ENCODE peak calls at places on chromosome 12, in five cellular contexts. O is AML-193; A is stimulated activated CD4-positive, alpha-beta T cell treated with anti-CD3 and anti-CD28 coated beads, Interleukin-4, amount 100 ng/mL, for 48 hours; H is astrocyte of the cerebellum; C is hepatic stellate cell. D is an unnamed sample.

GRCh38 chr12:90428881-90429280 is 526.1 kb downstream of the CCER1 start:
- DNase-seq in A (no peak), C (no peak), H (no peak), O (no peak), D (no peak)

GRCh38 chr12:80617733-80618132 is 89.7 kb upstream of the MYF6 start:
- DNase-seq in O (no peak), A (no peak), H (no peak), C (no peak), D (no peak)

GRCh38 chr12:91364591-91365184 is 182.1 kb upstream of the DCN start:
- DNase-seq in C (no peak), O (peak), A (no peak), H (no peak), D (no peak)

GRCh38 chr12:93144109-93144508 is 215.0 kb upstream of the EEA1 start:
- DNase-seq in C (no peak), A (no peak), H (no peak), O (no peak), D (peak)

GRCh38 chr12:47038270-47038748 is 41.1 kb upstream of the PCED1B start:
- DNase-seq in C (no peak), O (no peak), H (no peak), A (no peak), D (no peak)

GRCh38 chr12:120468271-120468845 is 1.2 kb downstream of the SRSF9 start:
- DNase-seq in O (peak), H (peak), A (no peak), C (peak), D (peak)

GRCh38 chr12:1655225-1655788 is 26.3 kb downstream of the WNT5B start:
- DNase-seq in O (no peak), C (no peak), H (no peak), A (no peak), D (no peak)

GRCh38 chr12:56565510-56566101 is 44.0 kb downstream of the RBMS2 start:
- DNase-seq in O (no peak), A (no peak), C (peak), H (no peak), D (no peak)

GRCh38 chr12:6432991-6433390 is 11.8 kb upstream of the CD27 start:
- DNase-seq in O (no peak), C (no peak), A (no peak), H (no peak), D (no peak)

GRCh38 chr12:132660047-132660446 is 27.1 kb downstream of the POLE start:
- DNase-seq in A (no peak), H (no peak), O (no peak), C (no peak), D (no peak)

GRCh38 chr12:53703746-53704145 is 23.5 kb downstream of the CALCOCO1 start:
- DNase-seq in H (peak), C (peak), A (no peak), O (no peak), D (no peak)

GRCh38 chr12:53935562-53936341 is 2.9 kb upstream of the HOXC13 start:
- DNase-seq in C (no peak), O (no peak), A (no peak), H (no peak), D (no peak)

GRCh38 chr12:104790296-104791125 is 167.6 kb downstream of the SLC41A2 start:
- DNase-seq in C (peak), H (no peak), A (peak), O (no peak), D (no peak)

GRCh38 chr12:75635606-75636444 is 124.4 kb upstream of the KRR1 start:
- DNase-seq in A (no peak), O (peak), C (peak), H (peak), D (peak)

GRCh38 chr12:57535764-57536596 is 11.0 kb downstream of the DCTN2 start:
- DNase-seq in A (no peak), C (no peak), O (no peak), H (no peak), D (no peak)

GRCh38 chr12:96774501-96775256 is 132.4 kb upstream of the NEDD1 start:
- DNase-seq in C (no peak), H (no peak), A (no peak), O (no peak), D (no peak)

GRCh38 chr12:123063535-123063934 is 83.1 kb downstream of the ARL6IP4 start:
- DNase-seq in H (no peak), A (no peak), O (peak), C (no peak), D (no peak)

GRCh38 chr12:89768586-89769482 is 60.2 kb upstream of the ATP2B1 start:
- DNase-seq in C (peak), A (no peak), H (peak), O (peak), D (peak)

GRCh38 chr12:15899282-15899870 is 11.8 kb upstream of the DERA start:
- DNase-seq in C (no peak), O (peak), A (no peak), H (no peak), D (peak)

GRCh38 chr12:78385541-78385940 is 479.0 kb upstream of the SYT1 start:
- DNase-seq in H (no peak), C (no peak), A (no peak), O (no peak), D (no peak)

GRCh38 chr12:47804177-47804576 is 15.5 kb downstream of the HDAC7 start:
- DNase-seq in C (no peak), A (no peak), H (no peak), O (no peak), D (no peak)

GRCh38 chr12:111558107-111558376 is 41.1 kb downstream of the ATXN2 start:
- DNase-seq in C (no peak), A (no peak), H (peak), O (no peak), D (no peak)

GRCh38 chr12:106106892-106107291 is 31.9 kb downstream of the NUAK1 start:
- DNase-seq in A (no peak), H (no peak), O (no peak), C (no peak), D (peak)

GRCh38 chr12:67430708-67431335 is 161.7 kb downstream of the CAND1 start:
- DNase-seq in H (no peak), A (no peak), C (no peak), O (no peak), D (no peak)

GRCh38 chr12:25025260-25025659 is 76.4 kb upstream of the BCAT1 start:
- DNase-seq in O (no peak), H (no peak), C (no peak), A (no peak), D (no peak)

GRCh38 chr12:34402228-34402898 is 380.1 kb downstream of the ALG10 start:
- DNase-seq in O (no peak), H (no peak), C (no peak), A (no peak), D (no peak)

GRCh38 chr12:107759410-107759809 is 1.5 kb downstream of the PRDM4 start:
- DNase-seq in A (no peak), C (peak), H (peak), O (peak), D (peak)

GRCh38 chr12:52204931-52205505 is 13.2 kb upstream of the KRT80 start:
- DNase-seq in O (no peak), A (no peak), C (no peak), H (no peak), D (no peak)

GRCh38 chr12:127558363-127558762 is 708.6 kb upstream of the TMEM132C start:
- DNase-seq in C (no peak), H (no peak), A (no peak), O (no peak), D (no peak)

GRCh38 chr12:118813778-118814359 is 167.5 kb upstream of the SRRM4 start:
- DNase-seq in C (no peak), A (no peak), O (no peak), H (no peak), D (no peak)

GRCh38 chr12:119992129-119992705 is 3.2 kb downstream of the BICDL1 start:
- DNase-seq in A (no peak), O (no peak), H (no peak), C (no peak), D (no peak)